ENCODE peak calls at places on chromosomes 16 and 17, in seven cellular contexts. R is GM23338, V is neural crest cell, C is cardiac fibroblast, Z is dorsolateral prefrontal cortex, H is stomach, P is heart right ventricle. S is an unnamed sample.

GRCh38 chr17:33292981-33293867 is at the start of gene ASIC2:
- DNase-seq in C (peak; percentile 22), P (no peak), H (no peak), Z (no peak), V (peak; percentile 8), R (peak; percentile 85), S (peak; percentile 69)

GRCh38 chr17:43219001-43219400 is 7.3 kb downstream of the TMEM106A start:
- DNase-seq in H (no peak), C (no peak), P (no peak), Z (no peak), V (no peak), R (no peak), S (no peak)

GRCh38 chr17:55281592-55282378 is 17.0 kb downstream of the HLF start:
- DNase-seq in C (peak; percentile 29), R (no peak), P (no peak), H (no peak), V (no peak), Z (no peak), S (no peak)

GRCh38 chr17:13835151-13835550 is 233.4 kb upstream of the HS3ST3A1 start:
- DNase-seq in P (no peak), C (no peak), R (no peak), V (no peak), Z (no peak), H (no peak), S (no peak)

GRCh38 chr17:75152971-75153853 is 1.1 kb downstream of the JPT1 start:
- DNase-seq in P (no peak), R (peak; percentile 77), H (no peak), Z (no peak), C (peak; percentile 39), V (peak; percentile 22), S (peak; percentile 48)

GRCh38 chr17:46870116-46870803 is 18.9 kb downstream of the WNT9B start:
- DNase-seq in R (no peak), V (no peak), H (peak; percentile 65), P (no peak), C (no peak), Z (no peak), S (no peak)

GRCh38 chr16:11175850-11176341 is 80.1 kb downstream of the SOCS1 start:
- DNase-seq in R (no peak), H (no peak), V (no peak), C (no peak), P (no peak), Z (no peak), S (no peak)

GRCh38 chr17:29096094-29096493 is 53.2 kb downstream of the PIPOX start:
- DNase-seq in C (no peak), R (no peak), V (no peak), Z (no peak), P (no peak), H (no peak), S (no peak)

GRCh38 chr16:26195225-26195624 is 503.5 kb downstream of the HS3ST4 start:
- DNase-seq in Z (no peak), R (no peak), C (no peak), P (no peak), H (no peak), V (no peak), S (peak; percentile 16)

GRCh38 chr17:82964851-82965341 is 114.5 kb upstream of the METRNL start:
- DNase-seq in C (no peak), R (no peak), Z (no peak), H (no peak), P (no peak), V (no peak), S (no peak)

GRCh38 chr16:3880623-3881498 is at the start of gene CREBBP:
- DNase-seq in P (peak; percentile 89), V (peak; percentile 73), H (peak; percentile 91), C (peak; percentile 85), R (peak; percentile 94), Z (peak; percentile 65), S (peak; percentile 91)

GRCh38 chr17:76273923-76274558 is 8.9 kb downstream of the UBALD2 start:
- DNase-seq in R (no peak), V (no peak), Z (no peak), H (no peak), C (no peak), P (no peak), S (no peak)

GRCh38 chr16:54540525-54541180 is 254.1 kb upstream of the IRX3 start:
- DNase-seq in P (no peak), Z (no peak), H (peak; percentile 79), R (no peak), V (no peak), C (no peak), S (no peak)

GRCh38 chr16:77551352-77551751 is 116.5 kb upstream of the ADAMTS18 start:
- DNase-seq in Z (no peak), R (no peak), P (no peak), C (peak; percentile 48), H (no peak), V (no peak), S (no peak)

GRCh38 chr16:68575082-68575481 is 36.0 kb downstream of the ZFP90 start:
- DNase-seq in V (no peak), R (no peak), P (no peak), C (no peak), Z (no peak), H (no peak), S (no peak)

GRCh38 chr16:55562936-55563335 is 3.5 kb upstream of the CAPNS2 start:
- DNase-seq in C (peak; percentile 78), P (no peak), V (no peak), R (no peak), H (no peak), Z (no peak), S (no peak)

GRCh38 chr17:62653831-62654829 is 26.7 kb downstream of the MRC2 start:
- DNase-seq in Z (no peak), V (no peak), C (peak; percentile 76), H (peak; percentile 38), P (peak; percentile 87), R (no peak), S (peak; percentile 46)

GRCh38 chr17:71335212-71335611 is 785.6 kb upstream of the SOX9 start:
- DNase-seq in P (no peak), Z (no peak), C (no peak), H (no peak), R (no peak), V (no peak), S (no peak)

GRCh38 chr17:55238931-55239297 is 25.8 kb upstream of the HLF start:
- DNase-seq in V (no peak), R (peak; percentile 69), H (no peak), Z (no peak), C (no peak), P (no peak), S (peak; percentile 17)

GRCh38 chr16:87836844-87837581 is 32.3 kb downstream of the SLC7A5 start:
- DNase-seq in V (no peak), H (no peak), P (peak; percentile 64), Z (no peak), C (peak; percentile 29), R (no peak), S (no peak)

GRCh38 chr17:2058521-2059124 is 3.7 kb downstream of the HIC1 start:
- DNase-seq in H (peak; percentile 88), P (peak; percentile 87), C (peak; percentile 90), R (peak; percentile 82), Z (no peak), V (peak; percentile 39), S (peak; percentile 53)

GRCh38 chr17:32519769-32520701 is 33.2 kb downstream of the CDK5R1 start:
- DNase-seq in C (peak; percentile 65), V (no peak), Z (no peak), H (peak; percentile 30), P (peak; percentile 18), R (peak; percentile 55), S (peak; percentile 14)

GRCh38 chr17:28737770-28738679 is 5.8 kb upstream of the TRAF4 start:
- DNase-seq in P (no peak), R (no peak), V (no peak), C (no peak), H (no peak), Z (no peak), S (no peak)

GRCh38 chr16:31880322-31880979 is 6.8 kb downstream of the ZNF267 start:
- DNase-seq in P (no peak), H (no peak), Z (no peak), C (peak; percentile 89), V (no peak), R (no peak), S (no peak)

GRCh38 chr16:87995644-87996043 is 44.4 kb downstream of the BANP start:
- DNase-seq in H (no peak), P (no peak), V (no peak), C (no peak), R (no peak), Z (no peak), S (no peak)

GRCh38 chr17:9976283-9977009 is 71.4 kb upstream of the RCVRN start:
- DNase-seq in Z (no peak), P (no peak), H (no peak), V (no peak), R (no peak), C (no peak), S (no peak)
- TF ChIP-seq CTCF in Z (no peak), P (no peak), H (no peak), V (no peak), R (no peak), C (no peak), S (no peak)

GRCh38 chr17:70329751-70330150 is 160.4 kb downstream of the KCNJ2 start:
- DNase-seq in H (no peak), V (no peak), R (no peak), P (no peak), C (no peak), Z (no peak), S (no peak)

GRCh38 chr17:70332811-70333210 is 163.5 kb downstream of the KCNJ2 start:
- DNase-seq in C (no peak), V (no peak), R (no peak), P (no peak), Z (no peak), H (no peak), S (no peak)

GRCh38 chr17:70327723-70328122 is 158.4 kb downstream of the KCNJ2 start:
- DNase-seq in Z (no peak), V (no peak), P (no peak), C (no peak), R (no peak), H (no peak), S (no peak)

GRCh38 chr17:70336411-70336810 is 167.1 kb downstream of the KCNJ2 start:
- DNase-seq in H (no peak), P (no peak), V (no peak), C (no peak), Z (no peak), R (no peak), S (no peak)

GRCh38 chr17:70332356-70332755 is 163.0 kb downstream of the KCNJ2 start:
- DNase-seq in V (no peak), P (no peak), R (no peak), H (no peak), Z (no peak), C (no peak), S (no peak)
- TF ChIP-seq CTCF in V (no peak), P (no peak), R (no peak), H (no peak), Z (no peak), C (no peak), S (no peak)

GRCh38 chr16:89209522-89210044 is 7.9 kb upstream of the ZNF778 start:
- DNase-seq in Z (no peak), H (no peak), P (no peak), R (no peak), V (no peak), C (no peak), S (no peak)
- TF ChIP-seq CTCF in Z (no peak), H (no peak), P (no peak), R (peak; percentile 39), V (no peak), C (no peak), S (no peak)

DNA sequence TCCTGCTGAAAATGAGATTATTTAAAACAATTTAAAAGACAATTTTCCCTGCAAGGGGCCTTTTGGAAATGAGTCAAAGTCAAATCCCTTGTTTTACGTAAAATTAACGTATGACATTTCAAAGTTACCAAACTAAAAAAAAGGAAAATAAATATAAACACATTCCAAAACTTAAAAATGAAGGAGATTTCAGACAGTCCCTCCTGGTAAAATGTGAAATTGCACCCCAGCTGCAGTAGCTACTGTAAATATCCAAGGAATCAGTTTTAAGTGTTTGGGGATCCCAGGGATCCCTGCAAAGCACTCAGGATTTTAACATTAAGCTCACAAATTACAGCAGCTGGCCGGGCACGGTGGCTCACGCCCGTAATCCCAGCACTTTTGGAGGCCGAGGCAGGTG is 63.3 kb downstream of the NXN start:
- DNase-seq in C (no peak), P (no peak), V (no peak), R (no peak), Z (no peak), H (no peak), S (no peak)
- TF ChIP-seq CTCF in C (no peak), P (no peak), V (peak; percentile 40), R (no peak), Z (no peak), H (no peak), S (no peak)